ENCODE peak calls at places on chromosomes 1 and 21, in eight cellular contexts. Y, E, N, Z, C, Q, W and K are unnamed samples.

GRCh38 chr1:201408176-201408814 is 9.2 kb upstream of the LAD1 start:
- DNase-seq in Y (peak), E (no peak), N (peak), Z (peak), C (peak), Q (peak), W (peak), K (peak)

GRCh38 chr1:36845802-36846201 is 188.5 kb downstream of the GRIK3 start:
- DNase-seq in Y (no peak), E (no peak), N (no peak), Z (no peak), C (no peak), Q (no peak), W (no peak), K (no peak)

GRCh38 chr1:20601123-20601825 is 12.4 kb downstream of the CDA start:
- DNase-seq in Y (no peak), E (no peak), N (no peak), Z (no peak), C (no peak), Q (no peak), W (peak), K (no peak)

GRCh38 chr1:54543729-54544496 is 4.1 kb upstream of the ACOT11 start:
- DNase-seq in Y (no peak), E (no peak), N (no peak), Z (no peak), C (peak), Q (no peak), W (peak), K (no peak)

GRCh38 chr1:186535388-186536133 is 74.6 kb upstream of the PDC start:
- DNase-seq in Y (no peak), E (no peak), N (no peak), Z (peak), C (peak), Q (no peak), W (peak), K (no peak)

GRCh38 chr21:31728191-31728590 is 3.7 kb downstream of the SCAF4 start:
- DNase-seq in Y (no peak), E (no peak), N (no peak), Z (no peak), C (no peak), Q (no peak), W (no peak), K (no peak)

GRCh38 chr1:88562991-88563390 is 121.1 kb upstream of the PKN2 start:
- DNase-seq in Y (no peak), E (no peak), N (no peak), Z (no peak), C (no peak), Q (no peak), W (no peak), K (no peak)

GRCh38 chr1:24954022-24954421 is 23.9 kb upstream of the RUNX3 start:
- DNase-seq in Y (no peak), E (no peak), N (no peak), Z (no peak), C (no peak), Q (no peak), W (no peak), K (no peak)

GRCh38 chr1:60886793-60887331 is 195.5 kb upstream of the NFIA start:
- DNase-seq in Y (no peak), E (no peak), N (no peak), Z (peak), C (no peak), Q (no peak), W (no peak), K (no peak)

GRCh38 chr1:30191154-30191702 is 532.2 kb downstream of the MATN1 start:
- DNase-seq in Y (no peak), E (no peak), N (peak), Z (peak), C (peak), Q (peak), W (peak), K (no peak)

GRCh38 chr1:205074513-205074912 is 9.7 kb downstream of the TMEM81 start:
- DNase-seq in Y (no peak), E (no peak), N (no peak), Z (no peak), C (no peak), Q (no peak), W (no peak), K (no peak)

GRCh38 chr1:17665950-17666720 is 89.0 kb upstream of the ACTL8 start:
- DNase-seq in Y (no peak), E (no peak), N (no peak), Z (no peak), C (no peak), Q (no peak), W (no peak), K (no peak)

GRCh38 chr1:94863919-94864318 is 43.8 kb downstream of the SLC44A3 start:
- DNase-seq in Y (peak), E (no peak), N (peak), Z (peak), C (peak), Q (no peak), W (peak), K (no peak)

GRCh38 chr1:243970077-243970476 is 81.0 kb upstream of the ZBTB18 start:
- DNase-seq in Y (no peak), E (no peak), N (no peak), Z (no peak), C (no peak), Q (no peak), W (no peak), K (no peak)

GRCh38 chr1:179079113-179079761 is 2.6 kb upstream of the TOR3A start:
- DNase-seq in Y (peak), E (no peak), N (peak), Z (peak), C (peak), Q (peak), W (peak), K (no peak)

GRCh38 chr1:57963545-57963944 is 539.7 kb upstream of the DAB1 start:
- DNase-seq in Y (no peak), E (no peak), N (no peak), Z (no peak), C (no peak), Q (no peak), W (no peak), K (no peak)

GRCh38 chr1:35031103-35031452 is 667 bp downstream of the ZMYM6 start:
- DNase-seq in Y (peak), E (no peak), N (no peak), Z (peak), C (peak), Q (peak), W (peak), K (no peak)

GRCh38 chr1:109669246-109669948 is 1.5 kb downstream of the GSTM2 start:
- DNase-seq in Y (no peak), E (no peak), N (no peak), Z (no peak), C (no peak), Q (no peak), W (no peak), K (no peak)

GRCh38 chr21:37006521-37007291 is at the start of gene RIPPLY3:
- DNase-seq in Y (no peak), E (no peak), N (no peak), Z (peak), C (peak), Q (peak), W (no peak), K (no peak)

GRCh38 chr1:23759277-23759676 is 16.0 kb downstream of the ELOA start:
- DNase-seq in Y (peak), E (no peak), N (no peak), Z (no peak), C (no peak), Q (no peak), W (no peak), K (no peak)

GRCh38 chr1:57422271-57423134 is 1.4 kb downstream of the DAB1 start:
- DNase-seq in Y (no peak), E (no peak), N (no peak), Z (peak), C (peak), Q (no peak), W (peak), K (peak)

GRCh38 chr1:201740086-201740541 is 88.8 kb upstream of the IPO9 start:
- DNase-seq in Y (no peak), E (no peak), N (no peak), Z (peak), C (no peak), Q (no peak), W (no peak), K (no peak)

GRCh38 chr1:180131510-180131909 is 23.2 kb upstream of the QSOX1 start:
- DNase-seq in Y (no peak), E (no peak), N (no peak), Z (peak), C (peak), Q (no peak), W (peak), K (no peak)

GRCh38 chr1:12370241-12370980 is 140.6 kb downstream of the VPS13D start:
- DNase-seq in Y (no peak), E (no peak), N (no peak), Z (no peak), C (no peak), Q (no peak), W (no peak), K (no peak)

GRCh38 chr1:189206617-189207016 is 1271.0 kb downstream of the BRINP3 start:
- DNase-seq in Y (no peak), E (no peak), N (no peak), Z (no peak), C (no peak), Q (no peak), W (no peak), K (no peak)

GRCh38 chr1:75811211-75811981 is 14.7 kb downstream of the MSH4 start:
- DNase-seq in Y (no peak), E (no peak), N (no peak), Z (no peak), C (peak), Q (no peak), W (peak), K (no peak)

GRCh38 chr1:25556791-25557476 is 13.5 kb downstream of the LDLRAP1 start:
- DNase-seq in Y (no peak), E (no peak), N (peak), Z (no peak), C (peak), Q (no peak), W (no peak), K (no peak)

GRCh38 chr1:223478606-223479005 is 85.4 kb downstream of the CCDC185 start:
- DNase-seq in Y (no peak), E (no peak), N (no peak), Z (peak), C (no peak), Q (no peak), W (no peak), K (no peak)

DNA sequence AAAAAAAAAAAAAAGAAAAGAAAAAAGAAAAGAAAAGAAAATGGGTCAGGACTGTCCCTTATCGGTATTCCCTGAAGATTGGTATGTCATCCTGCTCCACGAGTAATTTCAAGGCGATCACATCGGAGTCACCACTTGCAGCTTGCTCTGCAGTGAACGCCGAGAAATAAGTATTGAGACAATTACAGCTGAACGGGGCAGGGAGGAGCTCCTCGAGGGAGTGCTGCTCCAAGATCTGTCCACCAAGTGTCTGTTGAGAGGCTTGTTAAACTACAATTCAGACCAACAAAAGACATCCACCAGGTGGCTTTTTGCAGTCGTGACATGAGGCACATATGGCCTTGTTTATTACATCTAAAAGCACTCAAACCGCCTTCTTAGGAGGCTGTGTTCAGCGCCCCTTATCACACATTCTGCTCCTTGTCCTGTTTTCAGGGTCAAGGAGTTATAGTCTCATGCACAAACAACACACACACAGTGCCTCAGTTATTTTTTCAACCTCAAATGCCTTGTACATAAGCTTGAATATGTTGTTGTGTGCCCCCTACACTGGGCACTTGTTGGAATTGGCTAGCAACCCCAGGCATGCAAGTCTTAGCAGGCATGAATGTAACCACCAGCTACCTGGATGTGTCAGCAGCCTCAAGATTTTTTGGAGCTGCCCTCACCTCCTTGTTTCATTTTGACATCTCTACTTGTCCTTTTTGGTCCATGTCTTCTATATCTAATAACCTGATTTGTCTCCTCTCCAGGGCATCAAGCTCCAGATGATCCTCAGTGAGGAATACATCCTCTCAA is 13.0 kb upstream of the CD48 start:
- DNase-seq in Y (no peak), E (no peak), N (no peak), Z (no peak), C (no peak), Q (no peak), W (no peak), K (no peak)
- TF ChIP-seq CTCF in Y (no peak), E (no peak), N (no peak), Z (no peak), C (no peak), Q (no peak), W (no peak), K (no peak)

DNA sequence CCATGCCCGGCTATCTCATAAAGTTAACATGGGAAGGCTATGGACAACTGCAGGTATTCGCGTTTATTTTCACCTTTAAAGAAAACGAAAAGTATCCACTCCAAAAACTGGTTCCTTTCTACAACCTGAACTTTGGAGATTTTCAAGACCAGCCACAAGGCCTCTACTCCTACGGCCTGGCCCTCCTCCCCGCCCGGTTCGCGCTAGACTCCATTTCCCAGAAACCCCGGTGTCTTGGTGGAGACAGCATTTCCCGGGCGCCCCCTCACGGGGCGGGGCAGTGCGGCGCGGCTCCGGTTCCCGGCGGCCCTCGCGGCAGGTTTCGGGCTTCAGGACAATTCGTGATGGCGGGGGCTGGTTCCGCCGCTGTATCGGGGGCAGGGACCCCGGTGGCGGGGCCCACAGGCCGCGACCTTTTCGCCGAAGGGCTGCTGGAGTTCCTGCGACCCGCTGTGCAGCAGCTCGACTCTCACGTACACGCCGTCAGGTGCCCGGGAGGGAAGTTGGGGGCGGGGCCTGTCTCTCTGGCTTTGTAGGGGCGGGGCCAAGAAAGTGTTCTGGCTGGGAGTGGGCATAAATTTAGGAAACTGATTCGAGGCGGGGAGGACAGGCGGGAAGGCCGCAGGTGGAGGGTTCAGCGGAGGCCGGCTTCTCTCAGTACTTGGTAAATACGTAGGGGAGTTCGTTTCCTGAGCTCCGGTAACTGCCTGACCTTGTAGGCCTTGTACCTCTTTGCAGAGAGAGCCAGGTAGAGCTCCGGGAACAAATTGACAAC is at the start of gene SNAPIN:
- DNase-seq in Y (peak), E (peak), N (peak), Z (peak), C (peak), Q (peak), W (peak), K (peak)
- TF ChIP-seq CTCF in Y (peak), E (peak), N (peak), Z (no peak), C (no peak), Q (no peak), W (no peak), K (peak)

DNA sequence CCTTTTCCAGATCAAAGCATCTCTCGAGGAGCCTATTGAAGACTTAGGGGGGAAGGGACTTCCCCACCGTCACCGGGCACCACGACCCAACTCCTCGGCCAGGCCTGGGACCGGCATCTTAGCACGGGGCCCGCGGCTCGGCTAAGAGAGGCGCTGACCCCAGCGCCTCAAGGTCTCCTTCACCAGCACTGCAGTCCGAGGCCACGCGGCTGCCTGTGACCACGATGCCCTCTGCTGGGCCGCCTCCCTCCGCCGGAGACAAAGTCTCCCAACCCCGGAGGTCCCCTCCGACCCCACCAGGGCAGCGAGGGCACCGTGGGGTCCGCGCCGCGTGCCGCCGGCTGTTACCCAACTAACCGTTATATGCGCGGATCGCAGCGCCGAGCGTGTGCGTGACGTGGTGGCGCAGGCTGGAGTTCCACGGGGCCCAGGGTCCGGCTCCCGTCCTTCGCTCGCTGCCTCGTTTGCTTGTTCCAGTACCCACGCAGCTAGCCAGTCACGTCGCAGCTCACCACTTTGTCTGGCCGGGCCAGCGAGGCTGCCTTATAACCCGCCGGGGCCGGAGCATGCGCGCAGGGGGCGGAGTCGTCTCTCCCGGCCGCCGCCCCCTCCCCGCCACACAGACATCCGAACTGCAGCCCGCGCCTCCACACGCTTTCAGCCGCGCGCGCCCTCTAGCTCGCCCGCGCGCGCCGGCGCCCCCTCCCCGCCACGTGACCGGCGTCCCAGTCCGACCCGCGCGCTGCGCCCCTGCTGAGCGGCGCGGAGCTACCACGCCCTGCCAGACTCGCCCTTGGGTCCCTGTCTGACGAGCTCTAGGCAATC is at the start of gene SLC16A1:
- DNase-seq in Y (peak), E (peak), N (peak), Z (peak), C (peak), Q (peak), W (peak), K (peak)
- TF ChIP-seq CTCF in Y (peak), E (no peak), N (peak), Z (peak), C (peak), Q (peak), W (peak), K (peak)

GRCh38 chr1:184426278-184426674 is 39.4 kb downstream of the C1orf21 start:
- DNase-seq in Y (no peak), E (no peak), N (no peak), Z (no peak), C (no peak), Q (no peak), W (no peak), K (no peak)

GRCh38 chr1:184424945-184425344 is 38.1 kb downstream of the C1orf21 start:
- DNase-seq in Y (no peak), E (no peak), N (no peak), Z (no peak), C (no peak), Q (no peak), W (no peak), K (no peak)

GRCh38 chr1:184424171-184424570 is 37.3 kb downstream of the C1orf21 start:
- DNase-seq in Y (no peak), E (no peak), N (no peak), Z (no peak), C (no peak), Q (no peak), W (no peak), K (no peak)

GRCh38 chr1:184423649-184424048 is 36.8 kb downstream of the C1orf21 start:
- DNase-seq in Y (no peak), E (no peak), N (no peak), Z (no peak), C (no peak), Q (no peak), W (no peak), K (no peak)

DNA sequence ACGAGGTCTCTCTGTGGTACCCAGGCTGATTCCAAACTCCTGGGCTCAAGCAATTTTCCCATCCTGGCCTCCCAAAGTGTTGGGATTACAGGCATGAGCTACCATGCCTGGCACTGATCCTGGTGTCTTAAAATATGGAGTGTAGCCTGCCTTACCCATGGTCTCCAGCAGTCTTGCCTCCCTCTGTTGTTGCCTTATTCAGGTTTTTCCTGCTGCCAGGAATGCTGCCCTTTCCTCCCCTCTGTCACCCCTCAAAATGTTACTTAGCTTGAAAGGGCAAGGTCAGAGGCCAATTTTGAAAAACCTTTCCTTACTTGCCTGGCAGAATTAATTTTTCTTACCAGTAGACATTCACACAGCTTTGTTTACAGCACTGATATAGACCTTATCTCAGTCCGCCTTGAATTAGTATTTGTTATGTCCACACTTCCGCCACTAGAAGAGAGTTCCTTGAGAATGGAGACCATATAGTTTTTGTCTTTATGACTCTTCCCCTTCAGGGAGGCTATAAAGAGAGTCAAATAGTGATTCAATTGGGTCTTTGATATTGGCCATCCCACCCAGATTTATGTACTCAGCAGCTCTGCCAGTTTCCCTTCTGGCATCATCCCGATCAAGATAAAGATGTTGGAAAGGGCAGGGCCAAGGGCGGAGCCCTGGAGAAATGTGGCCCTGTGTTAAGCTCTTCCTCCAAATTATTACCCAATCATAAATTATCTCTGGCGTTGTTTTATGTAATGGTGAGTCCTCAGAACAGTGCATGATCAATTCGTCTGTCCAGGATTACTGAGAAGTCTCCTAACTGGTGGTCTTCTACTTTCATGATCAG is 38.8 kb downstream of the C1orf21 start:
- DNase-seq in Y (no peak), E (no peak), N (no peak), Z (no peak), C (no peak), Q (no peak), W (no peak), K (no peak)
- TF ChIP-seq CTCF in Y (no peak), E (no peak), N (no peak), Z (no peak), C (no peak), Q (no peak), W (no peak), K (no peak)